ENCODE peak calls at places on chromosomes 12 and 14, in four cellular contexts. D, Z, U and L are unnamed samples.

GRCh38 chr12:6059221-6059620 is 65.2 kb downstream of the VWF start:
- DNase-seq in U (no peak), Z (no peak), D (no peak), L (no peak)

GRCh38 chr14:80136358-80136757 is 74.9 kb downstream of the DIO2 start:
- DNase-seq in Z (no peak), U (no peak), D (no peak), L (no peak)

GRCh38 chr14:21860172-21860571 is 186.6 kb upstream of the OR4E1 start:
- DNase-seq in D (no peak), U (peak), Z (no peak), L (no peak)

GRCh38 chr14:44620106-44621019 is 113.3 kb upstream of the FSCB start:
- DNase-seq in U (no peak), Z (no peak), D (no peak), L (no peak)

GRCh38 chr14:64937176-64937820 is 5.2 kb downstream of the GPX2 start:
- DNase-seq in D (no peak), U (no peak), Z (no peak), L (no peak)

GRCh38 chr12:100058482-100059029 is 73.8 kb upstream of the ANKS1B start:
- DNase-seq in D (no peak), U (peak), Z (no peak), L (no peak)

GRCh38 chr12:72586456-72586855 is 314.3 kb downstream of the TRHDE start:
- DNase-seq in U (no peak), D (no peak), Z (no peak), L (no peak)

GRCh38 chr12:68612245-68612644 is 1.5 kb downstream of the RAP1B start:
- DNase-seq in D (no peak), Z (no peak), U (peak), L (no peak)

GRCh38 chr12:117494833-117495714 is 133.6 kb upstream of the NOS1 start:
- DNase-seq in Z (no peak), U (no peak), D (no peak), L (no peak)

GRCh38 chr14:60488175-60488574 is 2.3 kb upstream of the C14orf39 start:
- DNase-seq in D (no peak), U (no peak), Z (no peak), L (no peak)

GRCh38 chr14:67359319-67359774 is 257 bp downstream of the ATP6V1D start:
- DNase-seq in Z (no peak), U (no peak), D (no peak), L (no peak)

GRCh38 chr12:76311796-76312195 is 36.4 kb downstream of the BBS10 start:
- DNase-seq in Z (no peak), D (no peak), U (no peak), L (no peak)

GRCh38 chr14:105012171-105012985 is 8.5 kb downstream of the CDCA4 start:
- DNase-seq in Z (no peak), D (no peak), U (no peak), L (peak)

GRCh38 chr12:109727746-109728726 is 14.4 kb downstream of the FAM222A start:
- DNase-seq in U (no peak), Z (no peak), D (no peak), L (no peak)

GRCh38 chr14:61103541-61104339 is 122.7 kb downstream of the SLC38A6 start:
- DNase-seq in Z (no peak), U (peak), D (peak), L (peak)

GRCh38 chr14:54188036-54188666 is 208.7 kb upstream of the CDKN3 start:
- DNase-seq in U (no peak), Z (no peak), D (no peak), L (no peak)

GRCh38 chr12:40837891-40838424 is 145.7 kb downstream of the CNTN1 start:
- DNase-seq in Z (no peak), D (no peak), U (no peak), L (no peak)
- TF ChIP-seq SPI1 in Z (no peak), D (no peak), U (no peak), L (no peak)

GRCh38 chr14:94307410-94307992 is 14.4 kb upstream of the SERPINA10 start:
- DNase-seq in U (peak), Z (no peak), D (no peak), L (peak)
- TF ChIP-seq SPI1 in U (no peak), Z (no peak), D (no peak), L (no peak)

GRCh38 chr12:47021298-47021697 is 58.1 kb upstream of the PCED1B start:
- DNase-seq in U (peak), D (no peak), Z (peak), L (peak)
- TF ChIP-seq SPI1 in U (no peak), D (no peak), Z (no peak), L (no peak)

GRCh38 chr12:63400746-63401145 is 249.7 kb upstream of the AVPR1A start:
- DNase-seq in D (no peak), Z (no peak), U (no peak), L (no peak)
- TF ChIP-seq SPI1 in D (no peak), Z (no peak), U (no peak), L (no peak)